ENCODE peak calls at places on chromosome 20, in five cellular contexts. L is Right ventricle myocardium superior, Z is body of pancreas, A is activated B cell treated with CpG ODN at 0.5 μM for 24 hours, C is psoas muscle. W is an unnamed sample.

GRCh38 chr20:21278829-21279228 is 24.3 kb upstream of the XRN2 start:
- ATAC-seq in L (no peak), Z (no peak), A (no peak), C (no peak), W (peak)

GRCh38 chr20:32893878-32894483 is 35.3 kb downstream of the EFCAB8 start:
- ATAC-seq in L (no peak), Z (peak), A (no peak), C (no peak), W (no peak)

GRCh38 chr20:48080583-48080982 is 295.3 kb upstream of the SULF2 start:
- ATAC-seq in L (no peak), Z (no peak), A (no peak), C (no peak), W (no peak)

GRCh38 chr20:58303547-58303946 is 6.0 kb upstream of the RAB22A start:
- ATAC-seq in L (no peak), Z (no peak), A (no peak), C (no peak), W (no peak)

GRCh38 chr20:2023151-2023550 is 29.3 kb upstream of the PDYN start:
- ATAC-seq in L (no peak), Z (no peak), A (no peak), C (no peak), W (no peak)

GRCh38 chr20:22775671-22776139 is 191.3 kb upstream of the FOXA2 start:
- ATAC-seq in L (no peak), Z (no peak), A (no peak), C (peak), W (no peak)

GRCh38 chr20:41290804-41291389 is 26.6 kb downstream of the ZHX3 start:
- ATAC-seq in L (no peak), Z (no peak), A (no peak), C (no peak), W (no peak)

GRCh38 chr20:31569163-31570020 is 35.7 kb upstream of the ID1 start:
- ATAC-seq in L (peak), Z (no peak), A (peak), C (peak), W (no peak)

GRCh38 chr20:32114305-32114960 is 4.9 kb downstream of the TM9SF4 start:
- ATAC-seq in L (no peak), Z (no peak), A (no peak), C (peak), W (no peak)

GRCh38 chr20:40082436-40082835 is 606.6 kb downstream of the MAFB start:
- ATAC-seq in L (no peak), Z (no peak), A (no peak), C (no peak), W (no peak)

GRCh38 chr20:17657079-17657825 is 24.8 kb downstream of the RRBP1 start:
- ATAC-seq in L (no peak), Z (peak), A (no peak), C (peak), W (no peak)

GRCh38 chr20:16459019-16459700 is 114.1 kb downstream of the KIF16B start:
- ATAC-seq in L (peak), Z (peak), A (no peak), C (peak), W (no peak)

GRCh38 chr20:43954704-43955243 is 40.1 kb downstream of the TOX2 start:
- ATAC-seq in L (no peak), Z (no peak), A (no peak), C (no peak), W (no peak)

GRCh38 chr20:36760647-36761046 is 12.9 kb downstream of the DSN1 start:
- ATAC-seq in L (no peak), Z (no peak), A (no peak), C (no peak), W (no peak)

GRCh38 chr20:404088-404487 is 4.0 kb upstream of the RBCK1 start:
- ATAC-seq in L (no peak), Z (no peak), A (no peak), C (no peak), W (no peak)

GRCh38 chr20:50834599-50835005 is 39.7 kb downstream of the BCAS4 start:
- ATAC-seq in L (no peak), Z (no peak), A (no peak), C (no peak), W (no peak)

GRCh38 chr20:23513164-23513563 is 22.2 kb downstream of the CST8 start:
- ATAC-seq in L (no peak), Z (no peak), A (no peak), C (no peak), W (peak)

GRCh38 chr20:13325033-13325432 is 104.0 kb downstream of the ISM1 start:
- ATAC-seq in L (no peak), Z (no peak), A (no peak), C (no peak), W (no peak)

GRCh38 chr20:9971746-9972145 is 63.0 kb upstream of the ANKEF1 start:
- ATAC-seq in L (no peak), Z (no peak), A (no peak), C (no peak), W (no peak)

GRCh38 chr20:35690265-35690664 is 8.9 kb downstream of the NFS1 start:
- ATAC-seq in L (no peak), Z (no peak), A (no peak), C (no peak), W (no peak)

GRCh38 chr20:20078041-20078440 is 25.7 kb downstream of the CFAP61 start:
- ATAC-seq in L (no peak), Z (no peak), A (no peak), C (no peak), W (no peak)

GRCh38 chr20:46230811-46231282 is 77.5 kb downstream of the CDH22 start:
- ATAC-seq in L (peak), Z (no peak), A (no peak), C (peak), W (no peak)

GRCh38 chr20:24165336-24166126 is 177.0 kb upstream of the GGTLC1 start:
- ATAC-seq in L (no peak), Z (no peak), A (no peak), C (no peak), W (no peak)

GRCh38 chr20:1449370-1449769 is 17.3 kb downstream of the NSFL1C start:
- ATAC-seq in L (no peak), Z (no peak), A (no peak), C (peak), W (no peak)

GRCh38 chr20:63011798-63012197 is 5.0 kb upstream of the BHLHE23 start:
- ATAC-seq in L (no peak), Z (no peak), A (no peak), C (no peak), W (no peak)

GRCh38 chr20:4922186-4922585 is 79.1 kb downstream of the SLC23A2 start:
- ATAC-seq in L (no peak), Z (no peak), A (no peak), C (no peak), W (no peak)

GRCh38 chr20:63082308-63082938 is 75.7 kb upstream of the BHLHE23 start:
- ATAC-seq in L (peak), Z (no peak), A (no peak), C (no peak), W (no peak)

GRCh38 chr20:50434653-50435396 is 75.4 kb upstream of the PTPN1 start:
- ATAC-seq in L (no peak), Z (no peak), A (no peak), C (no peak), W (no peak)

GRCh38 chr20:39214778-39215177 is 252.6 kb downstream of the DHX35 start:
- ATAC-seq in L (no peak), Z (no peak), A (no peak), C (no peak), W (no peak)

GRCh38 chr20:31844737-31845299 is 586 bp downstream of the FOXS1 start:
- ATAC-seq in L (no peak), Z (no peak), A (no peak), C (no peak), W (no peak)

GRCh38 chr20:8721098-8721497 is 347.8 kb upstream of the PLCB4 start:
- ATAC-seq in L (peak), Z (peak), A (peak), C (peak), W (no peak)

GRCh38 chr20:2133318-2134183 is 31.9 kb downstream of the STK35 start:
- ATAC-seq in L (peak), Z (peak), A (no peak), C (peak), W (peak)

GRCh38 chr20:37358366-37359150 is 12.6 kb downstream of the SRC start:
- ATAC-seq in L (peak), Z (no peak), A (no peak), C (peak), W (peak)

W was measured in stimulated activated memory B cell treated with anti-CD40 and anti-IgM and Interleukin-4, amounts not matched to agents 10 μg/mL and 1 μg/mL and 100 μg/mL, for 72 hours.